ENCODE peak calls at places on chromosomes 12 and 14, in seven cellular contexts. E, L, O, V, Y, R and H are unnamed samples.

GRCh38 chr14:49464885-49465284 is 121.3 kb downstream of the RPS29 start:
- DNase-seq in E (no peak), L (no peak), O (no peak), V (no peak), Y (no peak), R (no peak), H (no peak)

GRCh38 chr12:78835493-78835892 is 29.1 kb upstream of the SYT1 start:
- DNase-seq in E (no peak), L (no peak), O (no peak), V (no peak), Y (no peak), R (no peak), H (no peak)

GRCh38 chr12:43805149-43805856 is 814 bp downstream of the TWF1 start:
- DNase-seq in E (peak; percentile 11), L (no peak), O (peak; percentile 22), V (no peak), Y (no peak), R (no peak), H (no peak)

GRCh38 chr12:230925-231671 is 17.1 kb upstream of the SLC6A12 start:
- DNase-seq in E (no peak), L (peak; percentile 51), O (no peak), V (no peak), Y (no peak), R (no peak), H (no peak)

GRCh38 chr12:12376636-12377448 is 20.0 kb downstream of the BORCS5 start:
- DNase-seq in E (peak; percentile 27), L (no peak), O (peak; percentile 83), V (peak; percentile 55), Y (no peak), R (no peak), H (peak; percentile 20)

GRCh38 chr12:28294300-28294699 is 104.0 kb downstream of the CCDC91 start:
- DNase-seq in E (no peak), L (no peak), O (no peak), V (no peak), Y (no peak), R (no peak), H (no peak)

GRCh38 chr14:101855958-101856357 is 94.4 kb downstream of the PPP2R5C start:
- DNase-seq in E (no peak), L (no peak), O (no peak), V (no peak), Y (no peak), R (no peak), H (no peak)

GRCh38 chr14:84483072-84483410 is 1046.9 kb upstream of the FLRT2 start:
- DNase-seq in E (no peak), L (no peak), O (peak; percentile 11), V (no peak), Y (no peak), R (no peak), H (no peak)

GRCh38 chr14:70515796-70516195 is 19.0 kb downstream of the ADAM20 start:
- DNase-seq in E (no peak), L (no peak), O (no peak), V (no peak), Y (no peak), R (no peak), H (no peak)

GRCh38 chr12:3132636-3133409 is 55.6 kb downstream of the TSPAN9 start:
- DNase-seq in E (no peak), L (no peak), O (peak; percentile 42), V (no peak), Y (peak; percentile 78), R (no peak), H (no peak)

GRCh38 chr14:105487449-105487985 is 831 bp downstream of the CRIP1 start:
- DNase-seq in E (peak; percentile 77), L (peak; percentile 88), O (no peak), V (no peak), Y (peak; percentile 70), R (peak; percentile 54), H (peak; percentile 68)

GRCh38 chr12:9064815-9065606 is 50.7 kb downstream of the A2M start:
- DNase-seq in E (peak; percentile 29), L (peak; percentile 94), O (peak; percentile 14), V (no peak), Y (peak; percentile 82), R (no peak), H (peak; percentile 13)

GRCh38 chr12:121227294-121227693 is 17.4 kb downstream of the P2RX4 start:
- DNase-seq in E (no peak), L (peak; percentile 85), O (no peak), V (no peak), Y (no peak), R (no peak), H (no peak)

GRCh38 chr12:58479403-58479802 is 440.9 kb downstream of the LRIG3 start:
- DNase-seq in E (no peak), L (no peak), O (no peak), V (no peak), Y (no peak), R (no peak), H (no peak)

GRCh38 chr12:48003226-48004038 is 844 bp downstream of the COL2A1 start:
- DNase-seq in E (peak; percentile 42), L (no peak), O (peak; percentile 3), V (no peak), Y (no peak), R (no peak), H (peak; percentile 35)

GRCh38 chr12:110585231-110585799 is 2.2 kb upstream of the PPTC7 start:
- DNase-seq in E (peak; percentile 67), L (no peak), O (peak; percentile 17), V (no peak), Y (no peak), R (peak; percentile 60), H (peak; percentile 61)

GRCh38 chr12:126093911-126094310 is 1028.7 kb downstream of the AACS start:
- DNase-seq in E (no peak), L (no peak), O (peak; percentile 46), V (no peak), Y (no peak), R (no peak), H (no peak)

GRCh38 chr12:2129076-2129475 is 76.3 kb downstream of the CACNA1C start:
- DNase-seq in E (no peak), L (no peak), O (peak; percentile 39), V (peak; percentile 76), Y (no peak), R (no peak), H (no peak)

GRCh38 chr12:132133952-132134652 is 10.0 kb downstream of the DDX51 start:
- DNase-seq in E (no peak), L (peak; percentile 49), O (no peak), V (no peak), Y (no peak), R (no peak), H (no peak)

GRCh38 chr12:127145929-127146789 is 1120.8 kb upstream of the TMEM132C start:
- DNase-seq in E (peak; percentile 86), L (peak; percentile 88), O (peak; percentile 72), V (no peak), Y (peak; percentile 91), R (peak; percentile 80), H (peak; percentile 72)

GRCh38 chr14:58637040-58637390 is 747 bp upstream of the DACT1 start:
- DNase-seq in E (peak; percentile 74), L (peak; percentile 70), O (peak; percentile 95), V (peak; percentile 88), Y (peak; percentile 65), R (peak; percentile 51), H (peak; percentile 72)

GRCh38 chr12:82517027-82517426 is 158.7 kb downstream of the METTL25 start:
- DNase-seq in E (no peak), L (no peak), O (no peak), V (no peak), Y (no peak), R (no peak), H (no peak)

GRCh38 chr12:109679716-109680520 is 33.7 kb upstream of the FAM222A start:
- DNase-seq in E (no peak), L (no peak), O (no peak), V (no peak), Y (no peak), R (no peak), H (no peak)